ENCODE peak calls at places on chromosomes 13 and 19, in nine cellular contexts. One of them, this sample, is unnamed.

GRCh38 chr13:44814836-44815235 is 174.4 kb downstream of the NUFIP1 start:
- DNase-seq in nucleus accumbens: no peak
- DNase-seq in astrocyte of the hippocampus: no peak
- DNase-seq in NCI-H774: no peak
- DNase-seq in activated CD8-positive, alpha-beta T cell treated with anti-CD3 and anti-CD28 coated beads, Interleukin-2, amount 10 ng/mL, durations not matched to agents 7 days and 5 days: no peak
- DNase-seq in Daoy: no peak
- DNase-seq in activated naive CD4-positive, alpha-beta T cell treated with Interleukin-2 at 50 U/mL for 16 hours: no peak
- DNase-seq in stimulated activated naive CD8-positive, alpha-beta T cell treated with anti-CD3 and anti-CD28 coated beads, Interleukin-15, amount 100 ng/mL, for 72 hours: no peak
- DNase-seq in H54: no peak
- DNase-seq in this sample: no peak

GRCh38 chr19:2554856-2555255 is 78.9 kb downstream of the GADD45B start:
- DNase-seq in nucleus accumbens: no peak
- DNase-seq in Daoy: peak; percentile 50
- DNase-seq in astrocyte of the hippocampus: peak; percentile 81
- DNase-seq in activated naive CD4-positive, alpha-beta T cell treated with Interleukin-2 at 50 U/mL for 16 hours: no peak
- DNase-seq in NCI-H774: no peak
- DNase-seq in stimulated activated naive CD8-positive, alpha-beta T cell treated with anti-CD3 and anti-CD28 coated beads, Interleukin-15, amount 100 ng/mL, for 72 hours: no peak
- DNase-seq in H54: no peak
- DNase-seq in activated CD8-positive, alpha-beta T cell treated with anti-CD3 and anti-CD28 coated beads, Interleukin-2, amount 10 ng/mL, durations not matched to agents 7 days and 5 days: no peak
- DNase-seq in this sample: peak; percentile 22

GRCh38 chr19:39970424-39970673 is 616 bp upstream of the PSMC4 start:
- DNase-seq in activated naive CD4-positive, alpha-beta T cell treated with Interleukin-2 at 50 U/mL for 16 hours: no peak
- DNase-seq in stimulated activated naive CD8-positive, alpha-beta T cell treated with anti-CD3 and anti-CD28 coated beads, Interleukin-15, amount 100 ng/mL, for 72 hours: no peak
- DNase-seq in H54: peak; percentile 55
- DNase-seq in activated CD8-positive, alpha-beta T cell treated with anti-CD3 and anti-CD28 coated beads, Interleukin-2, amount 10 ng/mL, durations not matched to agents 7 days and 5 days: no peak
- DNase-seq in nucleus accumbens: no peak
- DNase-seq in NCI-H774: no peak
- DNase-seq in astrocyte of the hippocampus: no peak
- DNase-seq in Daoy: no peak
- DNase-seq in this sample: no peak

GRCh38 chr13:44040070-44040753 is 160.5 kb downstream of the LACC1 start:
- DNase-seq in H54: no peak
- DNase-seq in NCI-H774: no peak
- DNase-seq in nucleus accumbens: no peak
- DNase-seq in astrocyte of the hippocampus: no peak
- DNase-seq in stimulated activated naive CD8-positive, alpha-beta T cell treated with anti-CD3 and anti-CD28 coated beads, Interleukin-15, amount 100 ng/mL, for 72 hours: no peak
- DNase-seq in activated CD8-positive, alpha-beta T cell treated with anti-CD3 and anti-CD28 coated beads, Interleukin-2, amount 10 ng/mL, durations not matched to agents 7 days and 5 days: no peak
- DNase-seq in Daoy: no peak
- DNase-seq in activated naive CD4-positive, alpha-beta T cell treated with Interleukin-2 at 50 U/mL for 16 hours: no peak
- DNase-seq in this sample: no peak

GRCh38 chr13:20825476-20825875 is 51.7 kb upstream of the EEF1AKMT1 start:
- DNase-seq in nucleus accumbens: no peak
- DNase-seq in NCI-H774: no peak
- DNase-seq in activated naive CD4-positive, alpha-beta T cell treated with Interleukin-2 at 50 U/mL for 16 hours: no peak
- DNase-seq in H54: no peak
- DNase-seq in astrocyte of the hippocampus: peak; percentile 76
- DNase-seq in activated CD8-positive, alpha-beta T cell treated with anti-CD3 and anti-CD28 coated beads, Interleukin-2, amount 10 ng/mL, durations not matched to agents 7 days and 5 days: no peak
- DNase-seq in Daoy: no peak
- DNase-seq in stimulated activated naive CD8-positive, alpha-beta T cell treated with anti-CD3 and anti-CD28 coated beads, Interleukin-15, amount 100 ng/mL, for 72 hours: no peak
- DNase-seq in this sample: no peak

GRCh38 chr19:31349160-31349881 is at the start of gene TSHZ3:
- DNase-seq in stimulated activated naive CD8-positive, alpha-beta T cell treated with anti-CD3 and anti-CD28 coated beads, Interleukin-15, amount 100 ng/mL, for 72 hours: no peak
- DNase-seq in NCI-H774: no peak
- DNase-seq in astrocyte of the hippocampus: peak; percentile 78
- DNase-seq in H54: peak; percentile 80
- DNase-seq in Daoy: peak; percentile 92
- DNase-seq in activated naive CD4-positive, alpha-beta T cell treated with Interleukin-2 at 50 U/mL for 16 hours: peak; percentile 49
- DNase-seq in nucleus accumbens: peak; percentile 44
- DNase-seq in activated CD8-positive, alpha-beta T cell treated with anti-CD3 and anti-CD28 coated beads, Interleukin-2, amount 10 ng/mL, durations not matched to agents 7 days and 5 days: peak; percentile 61
- DNase-seq in this sample: peak; percentile 86

GRCh38 chr13:113724780-113725315 is 34.2 kb upstream of the TMEM255B start:
- DNase-seq in nucleus accumbens: peak; percentile 72
- DNase-seq in activated naive CD4-positive, alpha-beta T cell treated with Interleukin-2 at 50 U/mL for 16 hours: peak; percentile 91
- DNase-seq in NCI-H774: peak; percentile 97
- DNase-seq in H54: peak; percentile 86
- DNase-seq in activated CD8-positive, alpha-beta T cell treated with anti-CD3 and anti-CD28 coated beads, Interleukin-2, amount 10 ng/mL, durations not matched to agents 7 days and 5 days: peak; percentile 86
- DNase-seq in Daoy: peak; percentile 77
- DNase-seq in stimulated activated naive CD8-positive, alpha-beta T cell treated with anti-CD3 and anti-CD28 coated beads, Interleukin-15, amount 100 ng/mL, for 72 hours: peak; percentile 91
- DNase-seq in astrocyte of the hippocampus: peak; percentile 91
- DNase-seq in this sample: peak; percentile 86

GRCh38 chr13:91115776-91116175 is 231.7 kb upstream of the MIR17HG start:
- DNase-seq in stimulated activated naive CD8-positive, alpha-beta T cell treated with anti-CD3 and anti-CD28 coated beads, Interleukin-15, amount 100 ng/mL, for 72 hours: no peak
- DNase-seq in astrocyte of the hippocampus: no peak
- DNase-seq in NCI-H774: no peak
- DNase-seq in activated CD8-positive, alpha-beta T cell treated with anti-CD3 and anti-CD28 coated beads, Interleukin-2, amount 10 ng/mL, durations not matched to agents 7 days and 5 days: no peak
- DNase-seq in activated naive CD4-positive, alpha-beta T cell treated with Interleukin-2 at 50 U/mL for 16 hours: no peak
- DNase-seq in Daoy: no peak
- DNase-seq in nucleus accumbens: no peak
- DNase-seq in H54: no peak
- DNase-seq in this sample: no peak

GRCh38 chr19:35262101-35262761 is 6.5 kb upstream of the USF2 start:
- DNase-seq in stimulated activated naive CD8-positive, alpha-beta T cell treated with anti-CD3 and anti-CD28 coated beads, Interleukin-15, amount 100 ng/mL, for 72 hours: peak; percentile 7
- DNase-seq in H54: peak; percentile 71
- DNase-seq in astrocyte of the hippocampus: peak; percentile 53
- DNase-seq in activated naive CD4-positive, alpha-beta T cell treated with Interleukin-2 at 50 U/mL for 16 hours: no peak
- DNase-seq in Daoy: peak; percentile 14
- DNase-seq in NCI-H774: no peak
- DNase-seq in nucleus accumbens: no peak
- DNase-seq in activated CD8-positive, alpha-beta T cell treated with anti-CD3 and anti-CD28 coated beads, Interleukin-2, amount 10 ng/mL, durations not matched to agents 7 days and 5 days: no peak
- DNase-seq in this sample: peak; percentile 40

GRCh38 chr19:41175825-41176734 is 16.9 kb upstream of the CYP2S1 start:
- DNase-seq in stimulated activated naive CD8-positive, alpha-beta T cell treated with anti-CD3 and anti-CD28 coated beads, Interleukin-15, amount 100 ng/mL, for 72 hours: peak; percentile 44
- DNase-seq in astrocyte of the hippocampus: peak; percentile 92
- DNase-seq in activated naive CD4-positive, alpha-beta T cell treated with Interleukin-2 at 50 U/mL for 16 hours: peak; percentile 16
- DNase-seq in nucleus accumbens: no peak
- DNase-seq in H54: peak; percentile 93
- DNase-seq in Daoy: peak; percentile 86
- DNase-seq in NCI-H774: no peak
- DNase-seq in activated CD8-positive, alpha-beta T cell treated with anti-CD3 and anti-CD28 coated beads, Interleukin-2, amount 10 ng/mL, durations not matched to agents 7 days and 5 days: peak; percentile 75
- DNase-seq in this sample: peak; percentile 35

GRCh38 chr19:19261350-19262189 is 11.5 kb downstream of the TM6SF2 start:
- DNase-seq in activated naive CD4-positive, alpha-beta T cell treated with Interleukin-2 at 50 U/mL for 16 hours: no peak
- DNase-seq in nucleus accumbens: no peak
- DNase-seq in H54: no peak
- DNase-seq in stimulated activated naive CD8-positive, alpha-beta T cell treated with anti-CD3 and anti-CD28 coated beads, Interleukin-15, amount 100 ng/mL, for 72 hours: no peak
- DNase-seq in NCI-H774: no peak
- DNase-seq in Daoy: no peak
- DNase-seq in astrocyte of the hippocampus: peak; percentile 62
- DNase-seq in activated CD8-positive, alpha-beta T cell treated with anti-CD3 and anti-CD28 coated beads, Interleukin-2, amount 10 ng/mL, durations not matched to agents 7 days and 5 days: no peak
- DNase-seq in this sample: no peak

GRCh38 chr19:56837492-56837891 is 3.0 kb downstream of the PEG3 start:
- DNase-seq in activated naive CD4-positive, alpha-beta T cell treated with Interleukin-2 at 50 U/mL for 16 hours: no peak
- DNase-seq in stimulated activated naive CD8-positive, alpha-beta T cell treated with anti-CD3 and anti-CD28 coated beads, Interleukin-15, amount 100 ng/mL, for 72 hours: peak; percentile 18
- DNase-seq in Daoy: peak; percentile 95
- DNase-seq in astrocyte of the hippocampus: peak; percentile 85
- DNase-seq in nucleus accumbens: peak; percentile 74
- DNase-seq in H54: no peak
- DNase-seq in NCI-H774: no peak
- DNase-seq in activated CD8-positive, alpha-beta T cell treated with anti-CD3 and anti-CD28 coated beads, Interleukin-2, amount 10 ng/mL, durations not matched to agents 7 days and 5 days: no peak
- DNase-seq in this sample: peak; percentile 85

GRCh38 chr13:74114641-74115040 is 19.6 kb downstream of the KLF12 start:
- DNase-seq in activated CD8-positive, alpha-beta T cell treated with anti-CD3 and anti-CD28 coated beads, Interleukin-2, amount 10 ng/mL, durations not matched to agents 7 days and 5 days: no peak
- DNase-seq in H54: no peak
- DNase-seq in astrocyte of the hippocampus: no peak
- DNase-seq in NCI-H774: no peak
- DNase-seq in stimulated activated naive CD8-positive, alpha-beta T cell treated with anti-CD3 and anti-CD28 coated beads, Interleukin-15, amount 100 ng/mL, for 72 hours: no peak
- DNase-seq in Daoy: no peak
- DNase-seq in activated naive CD4-positive, alpha-beta T cell treated with Interleukin-2 at 50 U/mL for 16 hours: no peak
- DNase-seq in nucleus accumbens: no peak
- DNase-seq in this sample: no peak

GRCh38 chr13:49954674-49955455 is 18.7 kb upstream of the SPRYD7 start:
- DNase-seq in stimulated activated naive CD8-positive, alpha-beta T cell treated with anti-CD3 and anti-CD28 coated beads, Interleukin-15, amount 100 ng/mL, for 72 hours: no peak
- DNase-seq in NCI-H774: no peak
- DNase-seq in activated CD8-positive, alpha-beta T cell treated with anti-CD3 and anti-CD28 coated beads, Interleukin-2, amount 10 ng/mL, durations not matched to agents 7 days and 5 days: no peak
- DNase-seq in astrocyte of the hippocampus: no peak
- DNase-seq in H54: no peak
- DNase-seq in nucleus accumbens: no peak
- DNase-seq in activated naive CD4-positive, alpha-beta T cell treated with Interleukin-2 at 50 U/mL for 16 hours: no peak
- DNase-seq in Daoy: no peak
- DNase-seq in this sample: no peak

GRCh38 chr19:13865578-13866462 is 11.1 kb upstream of the NANOS3 start:
- DNase-seq in activated CD8-positive, alpha-beta T cell treated with anti-CD3 and anti-CD28 coated beads, Interleukin-2, amount 10 ng/mL, durations not matched to agents 7 days and 5 days: peak; percentile 29
- DNase-seq in NCI-H774: no peak
- DNase-seq in H54: no peak
- DNase-seq in nucleus accumbens: no peak
- DNase-seq in Daoy: no peak
- DNase-seq in activated naive CD4-positive, alpha-beta T cell treated with Interleukin-2 at 50 U/mL for 16 hours: no peak
- DNase-seq in astrocyte of the hippocampus: no peak
- DNase-seq in stimulated activated naive CD8-positive, alpha-beta T cell treated with anti-CD3 and anti-CD28 coated beads, Interleukin-15, amount 100 ng/mL, for 72 hours: no peak
- DNase-seq in this sample: peak; percentile 64

This sample was measured in left ventricle myocardium superior.